ENCODE peak calls at places on chromosome 9, in four cellular contexts. One of them, this sample, is unnamed.

GRCh38 chr9:135087489-135087791 is at the start of gene OLFM1:
- DNase-seq in mesenchymal stem cell: peak
- DNase-seq in aorta: peak
- DNase-seq in tibial artery: peak
- DNase-seq in this sample: peak

GRCh38 chr9:117232991-117233390 is 181.9 kb downstream of the ASTN2 start:
- DNase-seq in mesenchymal stem cell: no peak
- DNase-seq in aorta: no peak
- DNase-seq in tibial artery: no peak
- DNase-seq in this sample: no peak

GRCh38 chr9:134328341-134328840 is 2.1 kb downstream of the RXRA start:
- DNase-seq in mesenchymal stem cell: peak
- DNase-seq in aorta: peak
- DNase-seq in tibial artery: no peak
- DNase-seq in this sample: no peak

GRCh38 chr9:116549061-116549664 is 137.9 kb upstream of the TRIM32 start:
- DNase-seq in mesenchymal stem cell: peak
- DNase-seq in aorta: peak
- DNase-seq in tibial artery: peak
- DNase-seq in this sample: peak

GRCh38 chr9:108133101-108133500 is 643.5 kb upstream of the KLF4 start:
- DNase-seq in mesenchymal stem cell: no peak
- DNase-seq in aorta: no peak
- DNase-seq in tibial artery: no peak
- DNase-seq in this sample: no peak

GRCh38 chr9:85610074-85610855 is 131.5 kb downstream of the AGTPBP1 start:
- DNase-seq in mesenchymal stem cell: peak
- DNase-seq in aorta: no peak
- DNase-seq in tibial artery: no peak
- DNase-seq in this sample: no peak

GRCh38 chr9:68627594-68627993 is 77.4 kb upstream of the PIP5K1B start:
- DNase-seq in mesenchymal stem cell: no peak
- DNase-seq in aorta: no peak
- DNase-seq in tibial artery: no peak
- DNase-seq in this sample: no peak

GRCh38 chr9:134399435-134400056 is 73.3 kb downstream of the RXRA start:
- DNase-seq in mesenchymal stem cell: peak
- DNase-seq in aorta: no peak
- DNase-seq in tibial artery: no peak
- DNase-seq in this sample: no peak

GRCh38 chr9:129069825-129070473 is 11.0 kb upstream of the DOLPP1 start:
- DNase-seq in mesenchymal stem cell: no peak
- DNase-seq in aorta: no peak
- DNase-seq in tibial artery: no peak
- DNase-seq in this sample: no peak

GRCh38 chr9:135693265-135693664 is 6.0 kb downstream of the SOHLH1 start:
- DNase-seq in mesenchymal stem cell: no peak
- DNase-seq in aorta: no peak
- DNase-seq in tibial artery: no peak
- DNase-seq in this sample: no peak

GRCh38 chr9:123269316-123269715 is 930 bp upstream of the STRBP start:
- DNase-seq in mesenchymal stem cell: no peak
- DNase-seq in aorta: no peak
- DNase-seq in tibial artery: no peak
- DNase-seq in this sample: no peak

GRCh38 chr9:93467462-93467861 is 14.1 kb upstream of the FAM120AOS start:
- DNase-seq in mesenchymal stem cell: no peak
- DNase-seq in aorta: no peak
- DNase-seq in tibial artery: no peak
- DNase-seq in this sample: no peak

GRCh38 chr9:89489548-89490527 is 8.1 kb downstream of the SEMA4D start:
- DNase-seq in mesenchymal stem cell: no peak
- DNase-seq in aorta: no peak
- DNase-seq in tibial artery: no peak
- DNase-seq in this sample: no peak

GRCh38 chr9:115138151-115138550 is 20.2 kb upstream of the TNC start:
- DNase-seq in mesenchymal stem cell: no peak
- DNase-seq in aorta: no peak
- DNase-seq in tibial artery: no peak
- DNase-seq in this sample: no peak

GRCh38 chr9:92164490-92164889 is 49.3 kb upstream of the SPTLC1 start:
- DNase-seq in mesenchymal stem cell: peak
- DNase-seq in aorta: no peak
- DNase-seq in tibial artery: no peak
- DNase-seq in this sample: no peak

GRCh38 chr9:117714282-117714681 is 10.1 kb downstream of the TLR4 start:
- DNase-seq in mesenchymal stem cell: no peak
- DNase-seq in aorta: no peak
- DNase-seq in tibial artery: no peak
- DNase-seq in this sample: no peak

GRCh38 chr9:127887792-127888191 is 10.3 kb upstream of the AK1 start:
- DNase-seq in mesenchymal stem cell: no peak
- DNase-seq in aorta: no peak
- DNase-seq in tibial artery: no peak
- DNase-seq in this sample: no peak

GRCh38 chr9:18564018-18564880 is 90.3 kb downstream of the ADAMTSL1 start:
- DNase-seq in mesenchymal stem cell: no peak
- DNase-seq in aorta: no peak
- DNase-seq in tibial artery: no peak
- DNase-seq in this sample: no peak

GRCh38 chr9:106468431-106468830 is 394.5 kb upstream of the ZNF462 start:
- DNase-seq in mesenchymal stem cell: no peak
- DNase-seq in aorta: no peak
- DNase-seq in tibial artery: no peak
- DNase-seq in this sample: no peak

GRCh38 chr9:133994359-133995011 is 2.4 kb upstream of the VAV2 start:
- DNase-seq in mesenchymal stem cell: peak
- DNase-seq in aorta: peak
- DNase-seq in tibial artery: peak
- DNase-seq in this sample: peak

GRCh38 chr9:25691786-25692185 is 13.5 kb upstream of the TUSC1 start:
- DNase-seq in mesenchymal stem cell: peak
- DNase-seq in aorta: no peak
- DNase-seq in tibial artery: no peak
- DNase-seq in this sample: no peak

GRCh38 chr9:131738838-131739191 is 1.1 kb downstream of the RAPGEF1 start:
- DNase-seq in mesenchymal stem cell: no peak
- DNase-seq in aorta: no peak
- DNase-seq in tibial artery: no peak
- DNase-seq in this sample: peak

GRCh38 chr9:135792268-135793128 is 90.5 kb downstream of the KCNT1 start:
- DNase-seq in mesenchymal stem cell: no peak
- DNase-seq in aorta: no peak
- DNase-seq in tibial artery: no peak
- DNase-seq in this sample: no peak

GRCh38 chr9:109258619-109259321 is 62.1 kb downstream of the EPB41L4B start:
- DNase-seq in mesenchymal stem cell: no peak
- DNase-seq in aorta: no peak
- DNase-seq in tibial artery: no peak
- DNase-seq in this sample: no peak

GRCh38 chr9:99056876-99057664 is 47.8 kb upstream of the TGFBR1 start:
- DNase-seq in mesenchymal stem cell: peak
- DNase-seq in aorta: no peak
- DNase-seq in tibial artery: no peak
- DNase-seq in this sample: no peak
- H3K4me3 ChIP-seq in mesenchymal stem cell: no peak
- H3K4me3 ChIP-seq in aorta: no peak
- H3K4me3 ChIP-seq in tibial artery: no peak
- H3K4me3 ChIP-seq in this sample: no peak

GRCh38 chr9:78292716-78293497 is 4.0 kb upstream of the PSAT1 start:
- DNase-seq in mesenchymal stem cell: no peak
- DNase-seq in aorta: no peak
- DNase-seq in tibial artery: no peak
- DNase-seq in this sample: no peak
- H3K4me3 ChIP-seq in mesenchymal stem cell: no peak
- H3K4me3 ChIP-seq in aorta: no peak
- H3K4me3 ChIP-seq in tibial artery: no peak
- H3K4me3 ChIP-seq in this sample: no peak

GRCh38 chr9:76441551-76442322 is 17.2 kb upstream of the GCNT1 start:
- DNase-seq in mesenchymal stem cell: peak
- DNase-seq in aorta: no peak
- DNase-seq in tibial artery: no peak
- DNase-seq in this sample: no peak
- H3K4me3 ChIP-seq in mesenchymal stem cell: no peak
- H3K4me3 ChIP-seq in aorta: no peak
- H3K4me3 ChIP-seq in tibial artery: no peak
- H3K4me3 ChIP-seq in this sample: no peak

GRCh38 chr9:121652037-121652837 is 803 bp downstream of the DAB2IP start:
- DNase-seq in mesenchymal stem cell: peak
- DNase-seq in aorta: no peak
- DNase-seq in tibial artery: no peak
- DNase-seq in this sample: no peak

GRCh38 chr9:121652838-121653231 is 1.4 kb downstream of the DAB2IP start:
- DNase-seq in mesenchymal stem cell: no peak
- DNase-seq in aorta: no peak
- DNase-seq in tibial artery: no peak
- DNase-seq in this sample: no peak

GRCh38 chr9:121650220-121651013 is 1.0 kb upstream of the DAB2IP start:
- DNase-seq in mesenchymal stem cell: peak
- DNase-seq in aorta: peak
- DNase-seq in tibial artery: no peak
- DNase-seq in this sample: no peak

GRCh38 chr9:121651014-121651294 is 480 bp upstream of the DAB2IP start:
- DNase-seq in mesenchymal stem cell: no peak
- DNase-seq in aorta: no peak
- DNase-seq in tibial artery: no peak
- DNase-seq in this sample: no peak

DNA sequence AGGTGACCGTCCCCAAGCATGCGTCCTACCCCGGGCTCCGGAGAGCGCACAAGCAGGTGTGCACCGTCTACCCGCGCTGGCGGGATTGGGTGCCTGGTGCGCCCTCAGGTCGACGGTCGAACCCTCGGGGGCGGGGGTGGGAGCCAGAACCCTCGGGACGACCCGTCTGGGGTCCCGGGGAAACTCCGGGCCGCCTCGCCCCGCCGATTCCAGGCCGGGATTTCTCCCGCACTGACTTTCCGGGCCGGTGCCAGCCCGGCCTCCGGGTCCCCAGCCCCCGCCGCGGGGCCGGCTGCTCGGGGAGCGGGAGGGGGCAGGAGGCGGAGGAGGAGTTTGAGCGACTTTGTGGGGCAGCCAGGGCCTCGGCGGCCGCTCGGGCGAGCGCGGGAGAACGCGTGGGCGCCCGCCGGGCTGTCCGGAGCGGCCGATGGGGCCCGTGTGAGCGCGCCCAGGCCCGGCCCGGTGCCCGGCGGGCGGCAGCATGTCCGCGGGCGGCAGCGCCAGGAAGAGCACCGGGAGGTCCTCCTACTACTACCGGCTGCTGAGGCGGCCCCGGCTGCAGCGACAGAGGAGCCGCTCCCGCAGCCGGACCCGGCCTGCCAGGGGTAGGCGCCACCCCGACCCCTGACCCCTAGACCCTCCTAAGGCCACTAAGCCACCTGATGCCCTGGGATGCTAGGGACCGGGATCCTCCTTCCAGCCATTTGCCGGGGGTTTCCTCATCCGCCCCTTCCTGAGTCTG is at the start of gene DAB2IP:
- DNase-seq in mesenchymal stem cell: peak
- DNase-seq in aorta: peak
- DNase-seq in tibial artery: peak
- DNase-seq in this sample: no peak
- H3K4me3 ChIP-seq in mesenchymal stem cell: peak
- H3K4me3 ChIP-seq in aorta: peak
- H3K4me3 ChIP-seq in tibial artery: peak
- H3K4me3 ChIP-seq in this sample: peak